ENCODE peak calls at places on chromosomes 16 and 17, in seven cellular contexts. S, H, F, G, R, W and V are unnamed samples.

GRCh38 chr16:29198731-29199521 is 207.6 kb downstream of the NPIPB11 start:
- DNase-seq in S (no peak), H (no peak), F (no peak), G (peak), R (no peak), W (no peak), V (no peak)

GRCh38 chr17:41324180-41325075 is 8.9 kb upstream of the KRTAP17-1 start:
- DNase-seq in S (no peak), H (no peak), F (no peak), G (peak), R (no peak), W (peak), V (no peak)

GRCh38 chr17:80845863-80846671 is 145.6 kb upstream of the CHMP6 start:
- DNase-seq in S (no peak), H (no peak), F (no peak), G (no peak), R (no peak), W (no peak), V (no peak)

GRCh38 chr16:23679274-23679985 is 741 bp downstream of the PLK1 start:
- DNase-seq in S (no peak), H (peak), F (no peak), G (peak), R (no peak), W (peak), V (no peak)

GRCh38 chr17:81918762-81919545 is 978 bp upstream of the SIRT7 start:
- DNase-seq in S (no peak), H (no peak), F (no peak), G (no peak), R (no peak), W (no peak), V (no peak)

GRCh38 chr17:17437461-17437860 is 39.3 kb upstream of the MED9 start:
- DNase-seq in S (no peak), H (no peak), F (no peak), G (no peak), R (no peak), W (no peak), V (no peak)

GRCh38 chr17:3917391-3917931 is 1.2 kb upstream of the P2RX1 start:
- DNase-seq in S (peak), H (peak), F (no peak), G (peak), R (no peak), W (no peak), V (no peak)

GRCh38 chr16:47196457-47196856 is 52.7 kb upstream of the NETO2 start:
- DNase-seq in S (no peak), H (no peak), F (no peak), G (no peak), R (no peak), W (no peak), V (no peak)

GRCh38 chr17:50352072-50352692 is 6.3 kb downstream of the XYLT2 start:
- DNase-seq in S (peak), H (no peak), F (no peak), G (no peak), R (no peak), W (no peak), V (no peak)

GRCh38 chr16:57265850-57266530 is 18.5 kb downstream of the PLLP start:
- DNase-seq in S (peak), H (peak), F (no peak), G (peak), R (no peak), W (no peak), V (peak)

GRCh38 chr17:72075995-72076677 is 44.7 kb upstream of the SOX9 start:
- DNase-seq in S (no peak), H (no peak), F (no peak), G (no peak), R (no peak), W (no peak), V (no peak)

GRCh38 chr17:58285422-58285810 is 4.7 kb upstream of the MPO start:
- DNase-seq in S (no peak), H (no peak), F (peak), G (peak), R (no peak), W (no peak), V (no peak)

GRCh38 chr16:85602831-85603755 is 10.0 kb upstream of the GSE1 start:
- DNase-seq in S (no peak), H (no peak), F (no peak), G (no peak), R (no peak), W (peak), V (peak)

GRCh38 chr17:5128905-5129535 is 13.2 kb downstream of the USP6 start:
- DNase-seq in S (no peak), H (no peak), F (no peak), G (no peak), R (no peak), W (no peak), V (no peak)

GRCh38 chr17:75950421-75950820 is 9.6 kb upstream of the FBF1 start:
- DNase-seq in S (no peak), H (no peak), F (no peak), G (no peak), R (no peak), W (no peak), V (no peak)

GRCh38 chr17:64741924-64742670 is 80.0 kb upstream of the SMURF2 start:
- DNase-seq in S (peak), H (no peak), F (peak), G (peak), R (no peak), W (no peak), V (no peak)

GRCh38 chr17:66555605-66556004 is 253.2 kb downstream of the PRKCA start:
- DNase-seq in S (no peak), H (no peak), F (no peak), G (no peak), R (no peak), W (no peak), V (no peak)

GRCh38 chr16:11203111-11203623 is 52.8 kb downstream of the SOCS1 start:
- DNase-seq in S (no peak), H (no peak), F (no peak), G (no peak), R (no peak), W (no peak), V (no peak)

GRCh38 chr16:86355114-86355513 is 155.2 kb upstream of the FOXF1 start:
- DNase-seq in S (no peak), H (no peak), F (no peak), G (no peak), R (no peak), W (no peak), V (no peak)

GRCh38 chr17:7391307-7391706 is 3.0 kb downstream of the PLSCR3 start:
- DNase-seq in S (no peak), H (no peak), F (no peak), G (no peak), R (no peak), W (no peak), V (no peak)

GRCh38 chr16:15427648-15428239 is 6.6 kb upstream of the BMERB1 start:
- DNase-seq in S (peak), H (peak), F (peak), G (peak), R (peak), W (no peak), V (peak)

GRCh38 chr16:11138026-11138768 is 117.8 kb downstream of the SOCS1 start:
- DNase-seq in S (no peak), H (no peak), F (no peak), G (no peak), R (no peak), W (no peak), V (no peak)

GRCh38 chr16:76900285-76901263 is 290.4 kb upstream of the MON1B start:
- DNase-seq in S (no peak), H (no peak), F (no peak), G (no peak), R (no peak), W (no peak), V (no peak)

GRCh38 chr17:57021226-57021940 is 43.5 kb downstream of the SCPEP1 start:
- DNase-seq in S (no peak), H (no peak), F (no peak), G (no peak), R (no peak), W (peak), V (no peak)

GRCh38 chr17:42286411-42287295 is 1.6 kb upstream of the STAT5A start:
- DNase-seq in S (peak), H (peak), F (no peak), G (no peak), R (no peak), W (no peak), V (no peak)

GRCh38 chr17:16199093-16199492 is 16.2 kb downstream of the NCOR1 start:
- DNase-seq in S (no peak), H (no peak), F (no peak), G (peak), R (peak), W (no peak), V (no peak)

GRCh38 chr17:10396529-10397163 is 23.8 kb upstream of the MYH13 start:
- DNase-seq in S (no peak), H (no peak), F (no peak), G (no peak), R (no peak), W (no peak), V (no peak)

GRCh38 chr16:5709889-5710288 is 612.3 kb upstream of the EEF2KMT start:
- DNase-seq in S (no peak), H (no peak), F (no peak), G (no peak), R (peak), W (no peak), V (no peak)

GRCh38 chr16:12412890-12413289 is 390.8 kb downstream of the CPPED1 start:
- DNase-seq in S (no peak), H (no peak), F (no peak), G (no peak), R (no peak), W (no peak), V (no peak)

GRCh38 chr16:12580809-12581208 is 222.9 kb downstream of the CPPED1 start:
- DNase-seq in S (no peak), H (no peak), F (no peak), G (no peak), R (no peak), W (no peak), V (no peak)